ENCODE peak calls at places on chromosomes 5 and 9, in nine cellular contexts. F, P, H, V, Y, C, Q, L and G are unnamed samples.

GRCh38 chr5:168978015-168978414 is 322.9 kb downstream of the SLIT3 start:
- DNase-seq in F (no peak), P (no peak), H (no peak), V (no peak), Y (no peak), C (no peak), Q (no peak), L (no peak), G (no peak)

GRCh38 chr5:93151121-93151520 is 429.9 kb downstream of the NR2F1-AS1 start:
- DNase-seq in F (no peak), P (no peak), H (no peak), V (no peak), Y (no peak), C (no peak), Q (no peak), L (no peak), G (no peak)

GRCh38 chr9:89677696-89678393 is 73.0 kb downstream of the GADD45G start:
- DNase-seq in F (no peak), P (no peak), H (peak; percentile 67), V (no peak), Y (peak; percentile 63), C (no peak), Q (no peak), L (no peak), G (peak; percentile 55)

GRCh38 chr5:3780907-3781306 is 185.3 kb downstream of the IRX1 start:
- DNase-seq in F (no peak), P (no peak), H (no peak), V (no peak), Y (no peak), C (no peak), Q (no peak), L (no peak), G (no peak)

GRCh38 chr9:133306242-133307194 is 29.5 kb downstream of the SURF6 start:
- DNase-seq in F (no peak), P (no peak), H (no peak), V (no peak), Y (no peak), C (no peak), Q (no peak), L (peak; percentile 53), G (no peak)

GRCh38 chr9:89952401-89952800 is 347.6 kb downstream of the GADD45G start:
- DNase-seq in F (no peak), P (no peak), H (no peak), V (no peak), Y (no peak), C (no peak), Q (no peak), L (no peak), G (no peak)

GRCh38 chr5:102314328-102314727 is 18.2 kb upstream of the SLCO4C1 start:
- DNase-seq in F (no peak), P (no peak), H (no peak), V (no peak), Y (no peak), C (no peak), Q (no peak), L (no peak), G (no peak)

GRCh38 chr9:127049044-127049443 is 73.4 kb downstream of the ANGPTL2 start:
- DNase-seq in F (no peak), P (no peak), H (no peak), V (no peak), Y (no peak), C (peak; percentile 28), Q (peak; percentile 72), L (no peak), G (peak; percentile 27)

GRCh38 chr5:76544268-76544926 is 78.8 kb downstream of the F2RL2 start:
- DNase-seq in F (no peak), P (peak; percentile 70), H (no peak), V (peak; percentile 26), Y (peak; percentile 69), C (peak; percentile 70), Q (no peak), L (no peak), G (peak; percentile 76)

GRCh38 chr9:37908698-37909186 is 4.8 kb upstream of the SLC25A51 start:
- DNase-seq in F (no peak), P (peak; percentile 92), H (no peak), V (no peak), Y (no peak), C (no peak), Q (peak; percentile 35), L (peak; percentile 50), G (no peak)

GRCh38 chr9:88980732-88981336 is 10.4 kb upstream of the S1PR3 start:
- DNase-seq in F (no peak), P (no peak), H (no peak), V (no peak), Y (no peak), C (no peak), Q (no peak), L (no peak), G (no peak)

GRCh38 chr5:159184236-159184635 is 25.1 kb downstream of the RNF145 start:
- DNase-seq in F (no peak), P (no peak), H (no peak), V (no peak), Y (no peak), C (no peak), Q (no peak), L (no peak), G (no peak)

GRCh38 chr5:95631991-95632675 is 12.2 kb downstream of the GPR150 start:
- DNase-seq in F (no peak), P (peak; percentile 24), H (no peak), V (no peak), Y (no peak), C (peak; percentile 13), Q (no peak), L (no peak), G (no peak)

GRCh38 chr5:125882061-125882460 is 541.1 kb upstream of the GRAMD2B start:
- DNase-seq in F (no peak), P (no peak), H (no peak), V (no peak), Y (no peak), C (no peak), Q (no peak), L (no peak), G (no peak)

GRCh38 chr5:143217065-143217803 is 186.3 kb downstream of the NR3C1 start:
- DNase-seq in F (no peak), P (peak; percentile 32), H (no peak), V (no peak), Y (no peak), C (no peak), Q (no peak), L (no peak), G (no peak)

GRCh38 chr5:14035859-14036440 is 91.5 kb upstream of the DNAH5 start:
- DNase-seq in F (no peak), P (peak; percentile 73), H (no peak), V (no peak), Y (no peak), C (peak; percentile 12), Q (no peak), L (no peak), G (no peak)

GRCh38 chr5:115377468-115378217 is 81.2 kb upstream of the CCDC112 start:
- DNase-seq in F (no peak), P (no peak), H (no peak), V (no peak), Y (no peak), C (no peak), Q (no peak), L (no peak), G (no peak)

GRCh38 chr5:97877578-97877977 is 694.5 kb upstream of the RIOK2 start:
- DNase-seq in F (no peak), P (no peak), H (no peak), V (no peak), Y (no peak), C (no peak), Q (no peak), L (no peak), G (no peak)
- TF ChIP-seq EP300 in F (no peak), P (no peak), H (no peak), V (no peak), Y (no peak), C (no peak), Q (no peak), L (no peak), G (no peak)

GRCh38 chr5:150448353-150448752 is 1.2 kb downstream of the RPS14 start:
- DNase-seq in F (no peak), P (no peak), H (no peak), V (no peak), Y (no peak), C (no peak), Q (no peak), L (no peak), G (no peak)

GRCh38 chr5:150446583-150446982 is 3.0 kb downstream of the RPS14 start:
- DNase-seq in F (no peak), P (no peak), H (no peak), V (no peak), Y (no peak), C (no peak), Q (no peak), L (no peak), G (no peak)

GRCh38 chr5:150449491-150450339 is at the start of gene RPS14:
- DNase-seq in F (peak; percentile 91), P (peak; percentile 87), H (peak; percentile 96), V (peak; percentile 93), Y (peak; percentile 94), C (peak; percentile 96), Q (peak; percentile 97), L (peak; percentile 98), G (peak; percentile 93)

GRCh38 chr5:150447188-150447587 is 2.4 kb downstream of the RPS14 start:
- DNase-seq in F (no peak), P (no peak), H (no peak), V (no peak), Y (no peak), C (no peak), Q (no peak), L (no peak), G (no peak)

DNA sequence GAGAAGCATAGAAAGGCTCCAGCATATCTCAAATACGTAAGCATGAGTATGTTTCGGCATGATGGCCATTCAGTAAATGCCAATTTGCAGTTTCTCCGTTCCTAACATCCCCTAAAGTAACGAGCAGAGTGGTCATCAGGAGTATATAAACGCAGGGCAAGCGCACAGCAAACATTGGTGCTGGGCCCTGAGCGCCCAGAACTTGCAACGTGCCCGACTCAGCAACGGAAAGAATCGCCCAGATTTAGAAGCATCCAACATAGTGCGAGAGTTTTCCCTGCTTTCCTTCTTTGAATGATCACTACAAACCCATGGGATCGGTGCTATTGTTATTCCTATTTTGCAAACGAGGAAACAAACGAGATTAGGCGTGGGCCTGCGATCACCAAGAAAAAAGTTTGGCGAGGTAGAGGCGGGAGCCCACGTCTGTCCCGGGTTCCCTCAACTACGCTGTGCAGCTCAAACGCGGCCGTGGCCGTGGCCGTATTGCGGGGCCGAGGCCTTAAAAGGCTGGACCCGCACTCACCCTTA is 514 bp downstream of the RPS14 start:
- DNase-seq in F (no peak), P (no peak), H (no peak), V (peak; percentile 31), Y (no peak), C (no peak), Q (no peak), L (no peak), G (no peak)
- H3K36me3 ChIP-seq in F (peaks cover 23% of the 10 kb centered on the region), P (peaks cover 17% of the 10 kb centered on the region), H (no peaks in the 10 kb centered on the region), V (peaks cover 55% of the 10 kb centered on the region), Y (peaks cover 45% of the 10 kb centered on the region), C (peaks cover 38% of the 10 kb centered on the region), Q (peaks cover 36% of the 10 kb centered on the region), L (peaks cover 37% of the 10 kb centered on the region), G (peaks cover 40% of the 10 kb centered on the region)

GRCh38 chr9:99427252-99427651 is 205.2 kb downstream of the SEC61B start:
- DNase-seq in F (no peak), P (no peak), H (no peak), V (no peak), Y (no peak), C (no peak), Q (no peak), L (no peak), G (no peak)
- H3K4me3 ChIP-seq in F (no peak overlapping the region), P (no peak overlapping the region), H (no peak overlapping the region), V (no peak overlapping the region), Y (no peak overlapping the region), C (no peak overlapping the region), Q (no peak overlapping the region), L (no peak overlapping the region), G (no peak overlapping the region)

GRCh38 chr9:4143951-4144717 is 155.7 kb downstream of the GLIS3 start:
- DNase-seq in F (no peak), P (peak; percentile 16), H (no peak), V (no peak), Y (no peak), C (no peak), Q (no peak), L (no peak), G (no peak)
- TF ChIP-seq EP300 in F (no peak), P (no peak), H (no peak), V (no peak), Y (no peak), C (no peak), Q (no peak), L (no peak), G (no peak)